ENCODE peak calls at places on chromosomes 3 and 15, in seven cellular contexts. S, E, P, I, M, C and Y are unnamed samples.

GRCh38 chr3:48655586-48655985 is 7.1 kb downstream of the CELSR3 start:
- DNase-seq in S (no peak), E (no peak), P (no peak), I (no peak), M (no peak), C (no peak), Y (no peak)

GRCh38 chr15:96329403-96329981 is 1.0 kb upstream of the NR2F2 start:
- DNase-seq in S (no peak), E (no peak), P (no peak), I (no peak), M (no peak), C (no peak), Y (no peak)

GRCh38 chr3:37032961-37033360 is 39.6 kb downstream of the MLH1 start:
- DNase-seq in S (no peak), E (no peak), P (no peak), I (no peak), M (no peak), C (peak), Y (no peak)

GRCh38 chr3:160225181-160226025 is at the start of gene C3orf80:
- DNase-seq in S (peak), E (peak), P (peak), I (peak), M (no peak), C (peak), Y (peak)

GRCh38 chr3:129415378-129415777 is 13.1 kb downstream of the EFCAB12 start:
- DNase-seq in S (no peak), E (no peak), P (no peak), I (no peak), M (no peak), C (no peak), Y (no peak)

GRCh38 chr15:29411299-29411698 is 141.7 kb upstream of the NSMCE3 start:
- DNase-seq in S (no peak), E (no peak), P (no peak), I (no peak), M (no peak), C (no peak), Y (no peak)

GRCh38 chr15:63539517-63539916 is 35.1 kb downstream of the USP3 start:
- DNase-seq in S (no peak), E (no peak), P (no peak), I (no peak), M (no peak), C (no peak), Y (no peak)

GRCh38 chr15:50241684-50242450 is 23.7 kb downstream of the HDC start:
- DNase-seq in S (no peak), E (no peak), P (no peak), I (no peak), M (no peak), C (peak), Y (no peak)

GRCh38 chr15:70715840-70716510 is 47.4 kb downstream of the UACA start:
- DNase-seq in S (no peak), E (no peak), P (no peak), I (no peak), M (no peak), C (peak), Y (no peak)

GRCh38 chr15:101407439-101407838 is 82.1 kb downstream of the PCSK6 start:
- DNase-seq in S (no peak), E (no peak), P (no peak), I (no peak), M (peak), C (no peak), Y (no peak)

GRCh38 chr3:78912217-78912616 is 855.6 kb downstream of the ROBO1 start:
- DNase-seq in S (no peak), E (no peak), P (no peak), I (peak), M (no peak), C (no peak), Y (no peak)

GRCh38 chr15:31280037-31280830 is 46.4 kb upstream of the KLF13 start:
- DNase-seq in S (no peak), E (peak), P (no peak), I (peak), M (no peak), C (no peak), Y (no peak)

GRCh38 chr3:66110840-66111239 is 72.1 kb upstream of the MAGI1 start:
- DNase-seq in S (no peak), E (peak), P (no peak), I (no peak), M (no peak), C (no peak), Y (no peak)

GRCh38 chr15:37098468-37099320 is 1.7 kb downstream of the MEIS2 start:
- DNase-seq in S (peak), E (no peak), P (peak), I (peak), M (no peak), C (peak), Y (no peak)

GRCh38 chr15:87843312-87843711 is 413.2 kb downstream of the NTRK3 start:
- DNase-seq in S (no peak), E (no peak), P (no peak), I (no peak), M (no peak), C (no peak), Y (no peak)

GRCh38 chr3:126553284-126553811 is 5.4 kb downstream of the C3orf22 start:
- DNase-seq in S (no peak), E (no peak), P (no peak), I (peak), M (no peak), C (no peak), Y (no peak)

GRCh38 chr3:169541528-169541927 is 122.0 kb downstream of the MECOM start:
- DNase-seq in S (no peak), E (no peak), P (no peak), I (no peak), M (no peak), C (no peak), Y (no peak)

GRCh38 chr15:41283653-41284424 is 48.6 kb downstream of the OIP5 start:
- DNase-seq in S (peak), E (peak), P (peak), I (peak), M (peak), C (peak), Y (peak)

GRCh38 chr15:41284425-41285177 is 47.8 kb downstream of the OIP5 start:
- DNase-seq in S (peak), E (peak), P (no peak), I (peak), M (no peak), C (no peak), Y (no peak)

GRCh38 chr15:41279535-41280283 is 48.6 kb downstream of the CHP1 start:
- DNase-seq in S (no peak), E (peak), P (no peak), I (no peak), M (no peak), C (no peak), Y (no peak)

GRCh38 chr15:41278319-41278718 is 47.3 kb downstream of the CHP1 start:
- DNase-seq in S (no peak), E (no peak), P (no peak), I (no peak), M (no peak), C (no peak), Y (no peak)

GRCh38 chr15:41281236-41281635 is 50.2 kb downstream of the CHP1 start:
- DNase-seq in S (peak), E (peak), P (no peak), I (no peak), M (no peak), C (peak), Y (no peak)
- TF ChIP-seq RFX5 in S (no peak), E (no peak), P (no peak), I (no peak), M (no peak), C (no peak), Y (no peak)

DNA sequence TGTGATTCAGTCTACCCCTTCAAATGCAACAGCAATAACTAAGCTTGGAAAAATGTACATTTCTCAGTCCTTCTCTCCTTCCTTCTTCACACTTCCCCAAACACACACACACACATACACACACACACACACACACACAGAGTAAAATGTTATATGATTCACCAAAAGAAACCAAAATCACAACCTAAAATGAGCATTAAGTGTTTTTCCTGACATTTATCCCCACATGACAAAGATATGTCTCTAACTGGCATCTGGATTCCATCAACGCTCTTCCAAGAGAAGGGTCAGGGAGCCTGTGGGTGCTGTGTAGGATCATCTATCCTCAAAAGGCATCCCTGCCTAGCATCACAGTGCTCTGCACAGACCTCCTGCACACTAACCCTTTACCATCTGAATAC is 21.0 kb downstream of the PDZRN3 start:
- DNase-seq in S (no peak), E (no peak), P (no peak), I (peak), M (no peak), C (peak), Y (no peak)
- TF ChIP-seq RFX5 in S (no peak), E (no peak), P (no peak), I (no peak), M (no peak), C (no peak), Y (no peak)

GRCh38 chr15:91970142-91970541 is 116.6 kb downstream of the SLCO3A1 start:
- DNase-seq in S (no peak), E (no peak), P (no peak), I (no peak), M (no peak), C (peak), Y (no peak)

GRCh38 chr15:91968610-91969009 is 115.1 kb downstream of the SLCO3A1 start:
- DNase-seq in S (no peak), E (no peak), P (no peak), I (no peak), M (no peak), C (no peak), Y (no peak)

GRCh38 chr15:91966181-91966552 is 112.7 kb downstream of the SLCO3A1 start:
- DNase-seq in S (no peak), E (no peak), P (no peak), I (no peak), M (no peak), C (no peak), Y (no peak)

GRCh38 chr15:91965501-91966180 is 112.1 kb downstream of the SLCO3A1 start:
- DNase-seq in S (peak), E (no peak), P (no peak), I (no peak), M (no peak), C (peak), Y (no peak)

GRCh38 chr15:91967935-91968605 is 114.6 kb downstream of the SLCO3A1 start:
- DNase-seq in S (no peak), E (no peak), P (no peak), I (no peak), M (no peak), C (peak), Y (no peak)
- TF ChIP-seq RFX5 in S (no peak), E (no peak), P (no peak), I (no peak), M (no peak), C (no peak), Y (no peak)

DNA sequence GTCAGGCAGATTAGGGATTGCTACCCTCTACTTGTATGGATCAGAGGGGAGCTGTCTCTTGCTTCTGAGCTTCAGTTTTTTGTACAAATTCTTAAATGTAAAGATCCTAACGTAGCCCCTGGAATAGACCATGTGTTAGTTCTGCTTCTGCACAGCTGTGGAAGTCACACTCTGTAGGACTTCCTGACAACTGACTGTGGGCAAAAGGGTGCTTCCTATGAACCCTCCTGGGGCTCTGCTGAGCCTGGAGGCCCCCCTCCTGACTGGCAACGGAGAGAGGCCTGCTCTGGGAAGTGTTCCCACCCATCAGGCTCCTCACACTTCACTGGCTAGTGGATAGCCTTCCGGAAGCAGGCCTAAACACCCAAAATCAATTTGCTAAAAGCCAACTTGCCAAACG is 131.0 kb downstream of the RPLP1 start:
- DNase-seq in S (no peak), E (no peak), P (no peak), I (no peak), M (no peak), C (no peak), Y (no peak)
- TF ChIP-seq RFX5 in S (no peak), E (no peak), P (no peak), I (no peak), M (no peak), C (no peak), Y (no peak)

DNA sequence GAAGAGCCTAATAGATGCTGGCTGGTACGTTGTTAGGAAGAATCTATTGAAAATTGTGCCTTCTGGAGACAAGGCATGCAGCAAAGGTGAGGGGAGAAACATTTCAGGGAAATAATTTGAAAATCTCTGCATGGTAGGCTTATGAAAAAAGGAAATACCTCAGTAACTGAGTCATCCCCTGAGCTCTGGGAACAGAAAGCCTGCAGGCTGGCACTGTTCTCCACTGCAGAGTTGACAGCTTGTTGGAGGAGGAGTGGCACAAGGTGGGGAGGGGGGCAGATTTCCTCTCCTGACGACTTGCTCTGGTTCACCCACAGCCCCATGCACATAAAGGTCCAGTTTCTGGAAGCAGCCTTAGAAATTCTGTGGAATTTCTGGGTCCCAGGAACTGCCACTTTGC is 179.4 kb downstream of the ABHD5 start:
- DNase-seq in S (peak), E (no peak), P (no peak), I (no peak), M (no peak), C (peak), Y (no peak)
- TF ChIP-seq RFX5 in S (no peak), E (no peak), P (no peak), I (no peak), M (no peak), C (no peak), Y (no peak)

DNA sequence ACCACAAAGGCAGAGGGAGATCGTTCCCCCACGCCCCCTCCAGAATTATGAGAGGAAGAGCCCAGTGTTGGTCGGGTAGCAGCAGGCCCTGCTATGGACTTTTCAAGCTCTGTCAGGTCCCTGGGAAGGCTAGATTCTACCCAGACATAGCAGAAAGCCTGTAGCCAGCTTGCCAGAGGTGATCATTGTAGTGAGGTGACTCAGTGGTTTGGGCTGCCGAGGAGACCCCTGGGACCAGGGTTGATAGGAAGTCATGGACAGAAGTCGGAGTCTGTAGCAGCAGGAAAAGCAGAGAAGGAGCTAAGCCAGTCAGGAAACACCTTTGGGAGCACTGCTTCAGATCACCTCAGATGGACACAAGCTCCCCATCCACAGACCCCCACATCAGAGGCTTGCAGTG is 67.7 kb downstream of the CCNL1 start:
- DNase-seq in S (no peak), E (no peak), P (no peak), I (no peak), M (no peak), C (no peak), Y (no peak)
- TF ChIP-seq RFX5 in S (no peak), E (no peak), P (no peak), I (no peak), M (no peak), C (no peak), Y (no peak)